ENCODE peak calls at places on chromosomes 2 and 18, in four cellular contexts. K, B, P and W are unnamed samples.

GRCh38 chr2:36965751-36966369 is 476 bp downstream of the STRN start:
- DNase-seq in K (peak; percentile 94), B (peak; percentile 81), P (peak; percentile 8), W (no peak)

GRCh38 chr18:5417342-5417741 is 121.8 kb upstream of the ZBTB14 start:
- DNase-seq in K (no peak), B (no peak), P (peak; percentile 8), W (no peak)

GRCh38 chr2:99850076-99850710 is 292.2 kb downstream of the AFF3 start:
- DNase-seq in K (no peak), B (no peak), P (no peak), W (no peak)

GRCh38 chr2:170869036-170869435 is 52.3 kb downstream of the GAD1 start:
- DNase-seq in K (no peak), B (no peak), P (no peak), W (no peak)

GRCh38 chr2:40487592-40487991 is 35.7 kb upstream of the SLC8A1 start:
- DNase-seq in K (no peak), B (no peak), P (no peak), W (no peak)

GRCh38 chr2:48572797-48573196 is 42.8 kb downstream of the STON1 start:
- DNase-seq in K (peak; percentile 70), B (no peak), P (no peak), W (no peak)

GRCh38 chr18:48902856-48903601 is 47.7 kb downstream of the SMAD7 start:
- DNase-seq in K (peak; percentile 48), B (no peak), P (peak; percentile 88), W (no peak)

GRCh38 chr2:201220102-201220570 is 37.2 kb downstream of the CASP10 start:
- DNase-seq in K (peak; percentile 59), B (no peak), P (peak; percentile 47), W (no peak)

GRCh38 chr2:136116813-136117390 is 1.0 kb downstream of the CXCR4 start:
- DNase-seq in K (peak; percentile 69), B (peak; percentile 54), P (no peak), W (peak; percentile 96)

GRCh38 chr18:79480171-79480981 is 84.6 kb downstream of the NFATC1 start:
- DNase-seq in K (no peak), B (no peak), P (no peak), W (no peak)

GRCh38 chr2:212537311-212538155 is 1.1 kb downstream of the ERBB4 start:
- DNase-seq in K (peak; percentile 78), B (no peak), P (no peak), W (no peak)

GRCh38 chr18:10230072-10230471 is 224.4 kb upstream of the APCDD1 start:
- DNase-seq in K (peak; percentile 70), B (peak; percentile 63), P (peak; percentile 37), W (no peak)

GRCh38 chr18:23114171-23114881 is 21.0 kb upstream of the CABLES1 start:
- DNase-seq in K (no peak), B (no peak), P (no peak), W (no peak)

GRCh38 chr2:102235491-102235890 is 48.7 kb downstream of the IL1RL2 start:
- DNase-seq in K (peak; percentile 74), B (peak; percentile 46), P (no peak), W (no peak)

GRCh38 chr18:48924621-48925601 is 25.9 kb downstream of the SMAD7 start:
- DNase-seq in K (peak; percentile 52), B (no peak), P (no peak), W (no peak)

GRCh38 chr2:1935476-1935875 is 191.2 kb upstream of the PXDN start:
- DNase-seq in K (no peak), B (no peak), P (no peak), W (no peak)

GRCh38 chr2:189318761-189319160 is 122.5 kb upstream of the WDR75 start:
- DNase-seq in K (no peak), B (no peak), P (peak; percentile 12), W (no peak)

GRCh38 chr18:30512872-30513271 is 529.7 kb downstream of the DSC3 start:
- DNase-seq in K (no peak), B (no peak), P (no peak), W (no peak)

GRCh38 chr18:8045890-8046289 is 478.8 kb downstream of the PTPRM start:
- DNase-seq in K (no peak), B (no peak), P (no peak), W (no peak)

GRCh38 chr2:222919841-222920609 is 59.2 kb downstream of the ACSL3 start:
- DNase-seq in K (no peak), B (no peak), P (peak; percentile 85), W (no peak)

GRCh38 chr2:949384-949893 is 1.2 kb upstream of the SNTG2 start:
- DNase-seq in K (no peak), B (no peak), P (no peak), W (no peak)

GRCh38 chr2:181218271-181218935 is 238.0 kb downstream of the UBE2E3 start:
- DNase-seq in K (no peak), B (no peak), P (no peak), W (no peak)
- H3K4me3 ChIP-seq in K (no peak overlapping the region), B (no peak overlapping the region), P (no peak overlapping the region), W (no peak overlapping the region)

DNA sequence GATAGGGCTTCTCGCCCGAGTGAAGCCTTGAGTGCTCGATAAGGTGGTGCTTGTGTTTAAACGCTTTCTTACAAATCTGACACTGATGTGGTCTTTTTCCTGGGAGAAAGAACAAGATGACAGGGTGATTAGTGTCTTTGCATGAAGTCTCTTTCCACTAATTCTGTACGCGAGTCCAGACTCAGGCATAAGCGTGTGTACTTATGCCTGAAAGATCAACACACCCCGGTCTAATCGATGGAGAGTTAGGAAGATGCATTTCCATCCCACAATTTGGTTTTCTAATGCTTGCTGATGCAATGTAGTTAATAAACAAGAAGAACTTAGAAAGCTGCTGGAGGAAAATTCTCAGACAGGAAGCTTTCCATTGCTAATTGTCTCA is 130.0 kb downstream of the ZEB2 start:
- DNase-seq in K (no peak), B (no peak), P (no peak), W (no peak)
- H3K4me3 ChIP-seq in K (no peak overlapping the region), B (no peak overlapping the region), P (no peak overlapping the region), W (no peak overlapping the region)

GRCh38 chr2:179883407-179883806 is 22.0 kb upstream of the ZNF385B start:
- DNase-seq in K (no peak), B (no peak), P (no peak), W (no peak)

GRCh38 chr2:179875864-179876263 is 14.5 kb upstream of the ZNF385B start:
- DNase-seq in K (no peak), B (no peak), P (no peak), W (no peak)

GRCh38 chr2:179876266-179876665 is 14.9 kb upstream of the ZNF385B start:
- DNase-seq in K (no peak), B (no peak), P (no peak), W (no peak)

DNA sequence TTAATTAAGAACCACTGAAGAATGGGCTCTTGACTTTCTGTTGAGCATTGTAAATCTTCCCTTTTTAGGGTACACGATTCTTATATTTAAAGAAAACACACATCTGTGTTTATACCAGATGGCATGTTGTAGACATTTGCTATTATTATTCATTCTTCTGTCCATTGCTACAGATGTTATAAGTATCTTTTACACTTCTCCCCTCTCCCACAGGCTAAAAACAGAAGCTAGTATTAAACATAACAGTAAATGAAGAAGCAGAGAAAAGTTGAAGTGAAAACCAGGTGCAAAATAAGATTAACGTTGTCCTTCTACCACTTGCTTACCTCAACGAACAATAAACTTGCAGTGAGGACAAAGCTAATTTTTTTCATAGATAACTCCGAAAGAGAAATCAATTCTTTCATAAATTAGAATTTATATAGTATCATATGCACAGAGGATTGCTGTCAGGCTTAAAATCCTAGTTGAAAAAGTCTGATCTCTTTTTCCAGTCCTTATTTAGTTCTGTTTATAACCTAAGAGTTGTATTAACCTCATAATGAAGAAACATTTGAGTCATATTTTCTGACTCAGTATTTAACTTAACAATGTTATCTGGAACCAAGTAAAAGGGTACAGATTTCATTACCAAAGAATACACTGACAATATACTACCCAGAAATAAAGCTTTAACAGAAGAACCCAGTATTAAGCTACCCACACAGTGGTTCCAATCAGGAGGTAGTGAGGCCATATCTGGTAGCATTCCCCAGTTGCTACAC is 16.4 kb upstream of the ZNF385B start:
- DNase-seq in K (no peak), B (no peak), P (peak; percentile 41), W (no peak)
- H3K4me3 ChIP-seq in K (no peak overlapping the region), B (no peak overlapping the region), P (no peak overlapping the region), W (no peak overlapping the region)

GRCh38 chr2:234495076-234495800 is 1.6 kb downstream of the ARL4C start:
- DNase-seq in K (peak; percentile 86), B (no peak), P (peak; percentile 60), W (no peak)
- H3K4me3 ChIP-seq in K (peak overlapping the region; percentile 90), B (no peak overlapping the region), P (peak overlapping the region; percentile 94), W (peak overlapping the region; percentile 90)

DNA sequence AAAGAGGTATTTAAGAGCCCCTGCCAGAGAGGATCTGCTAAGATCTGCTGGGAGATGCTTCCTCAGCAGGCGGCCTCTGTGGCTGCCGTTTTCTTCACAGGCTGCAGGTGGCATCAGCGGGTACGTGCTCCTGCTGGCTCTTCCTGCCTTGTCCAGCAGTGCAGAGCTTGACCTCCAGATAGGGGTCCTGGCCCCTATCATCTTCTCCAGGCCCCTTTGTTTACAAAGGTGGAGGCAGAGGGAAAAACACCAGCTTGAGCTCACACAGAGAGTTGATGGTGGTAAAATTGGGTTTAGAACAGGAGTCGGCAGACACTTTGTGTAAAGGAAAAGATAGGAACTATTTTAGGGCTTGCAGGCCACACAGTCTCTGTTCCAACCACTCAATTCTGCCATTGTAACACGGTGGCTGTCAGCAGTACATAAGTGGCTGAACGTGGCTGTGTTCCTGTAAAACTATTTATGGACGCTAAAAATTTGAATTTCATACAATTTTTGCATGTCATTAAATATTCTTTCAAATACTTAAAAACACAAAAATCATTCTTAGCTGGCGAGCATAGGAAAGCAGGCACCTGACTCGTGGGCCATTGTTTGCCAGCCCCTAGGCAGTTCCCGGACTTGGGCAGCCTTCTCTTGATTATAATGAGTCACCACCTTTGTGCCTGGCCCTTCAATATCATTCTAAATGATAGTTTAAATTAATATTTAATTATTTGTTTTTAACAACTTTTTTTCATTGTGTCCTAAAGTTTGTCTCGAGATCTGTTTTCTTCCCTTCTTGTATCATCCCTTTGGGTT is 98.2 kb upstream of the B3GNT7 start:
- DNase-seq in K (peak; percentile 92), B (peak; percentile 71), P (peak; percentile 45), W (peak; percentile 9)
- H3K4me3 ChIP-seq in K (no peak overlapping the region), B (peak overlapping the region; percentile 34), P (no peak overlapping the region), W (no peak overlapping the region)